ENCODE peak calls at places on chromosomes 11 and 22, in nine cellular contexts. One of them, this sample, is unnamed.

GRCh38 chr11:66910016-66910415 is 48.2 kb downstream of the PC start:
- DNase-seq in stimulated activated CD4-positive, alpha-beta T cell treated with anti-CD3 and anti-CD28 coated beads, Interleukin-1b, Interleukin-23, amount 100 ng/mL, for 4 hours: no peak
- DNase-seq in NCI-H2171 treated with DMSO at 0.1 percent for 48 hours: no peak
- DNase-seq in T-cell: no peak
- DNase-seq in SW 1271: no peak
- DNase-seq in NCI-H1694 treated with DMSO at 0.1 percent for 48 hours: no peak
- DNase-seq in activated naive CD8-positive, alpha-beta T cell treated with anti-CD3 and anti-CD28 coated beads, Interleukin-2, amount 50 U/mL, for 24 hours: no peak
- DNase-seq in NCI-H2107: no peak
- DNase-seq in central memory CD4-positive, alpha-beta T cell: no peak
- DNase-seq in this sample: no peak

GRCh38 chr11:8766043-8766992 is 83.7 kb downstream of the RPL27A start:
- DNase-seq in stimulated activated CD4-positive, alpha-beta T cell treated with anti-CD3 and anti-CD28 coated beads, Interleukin-1b, Interleukin-23, amount 100 ng/mL, for 4 hours: no peak
- DNase-seq in NCI-H2171 treated with DMSO at 0.1 percent for 48 hours: no peak
- DNase-seq in T-cell: no peak
- DNase-seq in SW 1271: no peak
- DNase-seq in NCI-H1694 treated with DMSO at 0.1 percent for 48 hours: no peak
- DNase-seq in activated naive CD8-positive, alpha-beta T cell treated with anti-CD3 and anti-CD28 coated beads, Interleukin-2, amount 50 U/mL, for 24 hours: no peak
- DNase-seq in NCI-H2107: no peak
- DNase-seq in central memory CD4-positive, alpha-beta T cell: no peak
- DNase-seq in this sample: no peak

GRCh38 chr22:35444685-35445399 is 44.9 kb downstream of the MCM5 start:
- DNase-seq in stimulated activated CD4-positive, alpha-beta T cell treated with anti-CD3 and anti-CD28 coated beads, Interleukin-1b, Interleukin-23, amount 100 ng/mL, for 4 hours: no peak
- DNase-seq in NCI-H2171 treated with DMSO at 0.1 percent for 48 hours: no peak
- DNase-seq in T-cell: no peak
- DNase-seq in SW 1271: no peak
- DNase-seq in NCI-H1694 treated with DMSO at 0.1 percent for 48 hours: no peak
- DNase-seq in activated naive CD8-positive, alpha-beta T cell treated with anti-CD3 and anti-CD28 coated beads, Interleukin-2, amount 50 U/mL, for 24 hours: no peak
- DNase-seq in NCI-H2107: no peak
- DNase-seq in central memory CD4-positive, alpha-beta T cell: no peak
- DNase-seq in this sample: no peak

GRCh38 chr22:27999876-28000275 is 80.8 kb upstream of the PITPNB start:
- DNase-seq in stimulated activated CD4-positive, alpha-beta T cell treated with anti-CD3 and anti-CD28 coated beads, Interleukin-1b, Interleukin-23, amount 100 ng/mL, for 4 hours: no peak
- DNase-seq in NCI-H2171 treated with DMSO at 0.1 percent for 48 hours: no peak
- DNase-seq in T-cell: no peak
- DNase-seq in SW 1271: no peak
- DNase-seq in NCI-H1694 treated with DMSO at 0.1 percent for 48 hours: no peak
- DNase-seq in activated naive CD8-positive, alpha-beta T cell treated with anti-CD3 and anti-CD28 coated beads, Interleukin-2, amount 50 U/mL, for 24 hours: no peak
- DNase-seq in NCI-H2107: no peak
- DNase-seq in central memory CD4-positive, alpha-beta T cell: no peak
- DNase-seq in this sample: no peak

GRCh38 chr22:29339381-29340235 is 24.1 kb upstream of the RASL10A start:
- DNase-seq in stimulated activated CD4-positive, alpha-beta T cell treated with anti-CD3 and anti-CD28 coated beads, Interleukin-1b, Interleukin-23, amount 100 ng/mL, for 4 hours: no peak
- DNase-seq in NCI-H2171 treated with DMSO at 0.1 percent for 48 hours: no peak
- DNase-seq in T-cell: no peak
- DNase-seq in SW 1271: no peak
- DNase-seq in NCI-H1694 treated with DMSO at 0.1 percent for 48 hours: no peak
- DNase-seq in activated naive CD8-positive, alpha-beta T cell treated with anti-CD3 and anti-CD28 coated beads, Interleukin-2, amount 50 U/mL, for 24 hours: no peak
- DNase-seq in NCI-H2107: no peak
- DNase-seq in central memory CD4-positive, alpha-beta T cell: no peak
- DNase-seq in this sample: no peak

GRCh38 chr22:36762687-36763260 is 13.1 kb downstream of the IFT27 start:
- DNase-seq in stimulated activated CD4-positive, alpha-beta T cell treated with anti-CD3 and anti-CD28 coated beads, Interleukin-1b, Interleukin-23, amount 100 ng/mL, for 4 hours: no peak
- DNase-seq in NCI-H2171 treated with DMSO at 0.1 percent for 48 hours: no peak
- DNase-seq in T-cell: no peak
- DNase-seq in SW 1271: no peak
- DNase-seq in NCI-H1694 treated with DMSO at 0.1 percent for 48 hours: no peak
- DNase-seq in activated naive CD8-positive, alpha-beta T cell treated with anti-CD3 and anti-CD28 coated beads, Interleukin-2, amount 50 U/mL, for 24 hours: no peak
- DNase-seq in NCI-H2107: no peak
- DNase-seq in central memory CD4-positive, alpha-beta T cell: no peak
- DNase-seq in this sample: no peak

GRCh38 chr11:119671561-119672015 is 57.4 kb downstream of the NECTIN1 start:
- DNase-seq in stimulated activated CD4-positive, alpha-beta T cell treated with anti-CD3 and anti-CD28 coated beads, Interleukin-1b, Interleukin-23, amount 100 ng/mL, for 4 hours: no peak
- DNase-seq in NCI-H2171 treated with DMSO at 0.1 percent for 48 hours: peak
- DNase-seq in T-cell: no peak
- DNase-seq in SW 1271: no peak
- DNase-seq in NCI-H1694 treated with DMSO at 0.1 percent for 48 hours: peak
- DNase-seq in activated naive CD8-positive, alpha-beta T cell treated with anti-CD3 and anti-CD28 coated beads, Interleukin-2, amount 50 U/mL, for 24 hours: no peak
- DNase-seq in NCI-H2107: no peak
- DNase-seq in central memory CD4-positive, alpha-beta T cell: no peak
- DNase-seq in this sample: no peak

GRCh38 chr11:1140642-1141490 is 16.9 kb upstream of the MUC5AC start:
- DNase-seq in stimulated activated CD4-positive, alpha-beta T cell treated with anti-CD3 and anti-CD28 coated beads, Interleukin-1b, Interleukin-23, amount 100 ng/mL, for 4 hours: no peak
- DNase-seq in NCI-H2171 treated with DMSO at 0.1 percent for 48 hours: no peak
- DNase-seq in T-cell: no peak
- DNase-seq in SW 1271: no peak
- DNase-seq in NCI-H1694 treated with DMSO at 0.1 percent for 48 hours: no peak
- DNase-seq in activated naive CD8-positive, alpha-beta T cell treated with anti-CD3 and anti-CD28 coated beads, Interleukin-2, amount 50 U/mL, for 24 hours: no peak
- DNase-seq in NCI-H2107: no peak
- DNase-seq in central memory CD4-positive, alpha-beta T cell: no peak
- DNase-seq in this sample: no peak

GRCh38 chr11:75950141-75950540 is 135.1 kb downstream of the UVRAG start:
- DNase-seq in stimulated activated CD4-positive, alpha-beta T cell treated with anti-CD3 and anti-CD28 coated beads, Interleukin-1b, Interleukin-23, amount 100 ng/mL, for 4 hours: no peak
- DNase-seq in NCI-H2171 treated with DMSO at 0.1 percent for 48 hours: no peak
- DNase-seq in T-cell: no peak
- DNase-seq in SW 1271: no peak
- DNase-seq in NCI-H1694 treated with DMSO at 0.1 percent for 48 hours: no peak
- DNase-seq in activated naive CD8-positive, alpha-beta T cell treated with anti-CD3 and anti-CD28 coated beads, Interleukin-2, amount 50 U/mL, for 24 hours: no peak
- DNase-seq in NCI-H2107: no peak
- DNase-seq in central memory CD4-positive, alpha-beta T cell: no peak
- DNase-seq in this sample: no peak

GRCh38 chr22:27719535-27720227 is 81.9 kb downstream of the MN1 start:
- DNase-seq in stimulated activated CD4-positive, alpha-beta T cell treated with anti-CD3 and anti-CD28 coated beads, Interleukin-1b, Interleukin-23, amount 100 ng/mL, for 4 hours: no peak
- DNase-seq in NCI-H2171 treated with DMSO at 0.1 percent for 48 hours: peak
- DNase-seq in T-cell: no peak
- DNase-seq in SW 1271: no peak
- DNase-seq in NCI-H1694 treated with DMSO at 0.1 percent for 48 hours: peak
- DNase-seq in activated naive CD8-positive, alpha-beta T cell treated with anti-CD3 and anti-CD28 coated beads, Interleukin-2, amount 50 U/mL, for 24 hours: no peak
- DNase-seq in NCI-H2107: no peak
- DNase-seq in central memory CD4-positive, alpha-beta T cell: no peak
- DNase-seq in this sample: no peak

GRCh38 chr11:60396790-60397189 is 531 bp downstream of the MS4A14 start:
- DNase-seq in stimulated activated CD4-positive, alpha-beta T cell treated with anti-CD3 and anti-CD28 coated beads, Interleukin-1b, Interleukin-23, amount 100 ng/mL, for 4 hours: no peak
- DNase-seq in NCI-H2171 treated with DMSO at 0.1 percent for 48 hours: no peak
- DNase-seq in T-cell: no peak
- DNase-seq in SW 1271: no peak
- DNase-seq in NCI-H1694 treated with DMSO at 0.1 percent for 48 hours: no peak
- DNase-seq in activated naive CD8-positive, alpha-beta T cell treated with anti-CD3 and anti-CD28 coated beads, Interleukin-2, amount 50 U/mL, for 24 hours: no peak
- DNase-seq in NCI-H2107: no peak
- DNase-seq in central memory CD4-positive, alpha-beta T cell: no peak
- DNase-seq in this sample: no peak

GRCh38 chr11:78363018-78363619 is 54.5 kb downstream of the GAB2 start:
- DNase-seq in stimulated activated CD4-positive, alpha-beta T cell treated with anti-CD3 and anti-CD28 coated beads, Interleukin-1b, Interleukin-23, amount 100 ng/mL, for 4 hours: no peak
- DNase-seq in NCI-H2171 treated with DMSO at 0.1 percent for 48 hours: no peak
- DNase-seq in T-cell: no peak
- DNase-seq in SW 1271: no peak
- DNase-seq in NCI-H1694 treated with DMSO at 0.1 percent for 48 hours: no peak
- DNase-seq in activated naive CD8-positive, alpha-beta T cell treated with anti-CD3 and anti-CD28 coated beads, Interleukin-2, amount 50 U/mL, for 24 hours: no peak
- DNase-seq in NCI-H2107: no peak
- DNase-seq in central memory CD4-positive, alpha-beta T cell: no peak
- DNase-seq in this sample: no peak

GRCh38 chr11:43852057-43852636 is 28.5 kb upstream of the ALKBH3 start:
- DNase-seq in stimulated activated CD4-positive, alpha-beta T cell treated with anti-CD3 and anti-CD28 coated beads, Interleukin-1b, Interleukin-23, amount 100 ng/mL, for 4 hours: peak
- DNase-seq in NCI-H2171 treated with DMSO at 0.1 percent for 48 hours: peak
- DNase-seq in T-cell: peak
- DNase-seq in SW 1271: peak
- DNase-seq in NCI-H1694 treated with DMSO at 0.1 percent for 48 hours: peak
- DNase-seq in activated naive CD8-positive, alpha-beta T cell treated with anti-CD3 and anti-CD28 coated beads, Interleukin-2, amount 50 U/mL, for 24 hours: peak
- DNase-seq in NCI-H2107: no peak
- DNase-seq in central memory CD4-positive, alpha-beta T cell: peak
- DNase-seq in this sample: peak

GRCh38 chr11:17766590-17766989 is 32.0 kb downstream of the KCNC1 start:
- DNase-seq in stimulated activated CD4-positive, alpha-beta T cell treated with anti-CD3 and anti-CD28 coated beads, Interleukin-1b, Interleukin-23, amount 100 ng/mL, for 4 hours: no peak
- DNase-seq in NCI-H2171 treated with DMSO at 0.1 percent for 48 hours: no peak
- DNase-seq in T-cell: no peak
- DNase-seq in SW 1271: no peak
- DNase-seq in NCI-H1694 treated with DMSO at 0.1 percent for 48 hours: no peak
- DNase-seq in activated naive CD8-positive, alpha-beta T cell treated with anti-CD3 and anti-CD28 coated beads, Interleukin-2, amount 50 U/mL, for 24 hours: no peak
- DNase-seq in NCI-H2107: no peak
- DNase-seq in central memory CD4-positive, alpha-beta T cell: no peak
- DNase-seq in this sample: no peak

GRCh38 chr11:107659310-107659709 is 52.5 kb downstream of the SLN start:
- DNase-seq in stimulated activated CD4-positive, alpha-beta T cell treated with anti-CD3 and anti-CD28 coated beads, Interleukin-1b, Interleukin-23, amount 100 ng/mL, for 4 hours: no peak
- DNase-seq in NCI-H2171 treated with DMSO at 0.1 percent for 48 hours: no peak
- DNase-seq in T-cell: no peak
- DNase-seq in SW 1271: no peak
- DNase-seq in NCI-H1694 treated with DMSO at 0.1 percent for 48 hours: no peak
- DNase-seq in activated naive CD8-positive, alpha-beta T cell treated with anti-CD3 and anti-CD28 coated beads, Interleukin-2, amount 50 U/mL, for 24 hours: no peak
- DNase-seq in NCI-H2107: no peak
- DNase-seq in central memory CD4-positive, alpha-beta T cell: no peak
- DNase-seq in this sample: no peak

GRCh38 chr11:59183768-59184167 is 11.8 kb downstream of the DTX4 start:
- DNase-seq in stimulated activated CD4-positive, alpha-beta T cell treated with anti-CD3 and anti-CD28 coated beads, Interleukin-1b, Interleukin-23, amount 100 ng/mL, for 4 hours: no peak
- DNase-seq in NCI-H2171 treated with DMSO at 0.1 percent for 48 hours: no peak
- DNase-seq in T-cell: no peak
- DNase-seq in SW 1271: no peak
- DNase-seq in NCI-H1694 treated with DMSO at 0.1 percent for 48 hours: no peak
- DNase-seq in activated naive CD8-positive, alpha-beta T cell treated with anti-CD3 and anti-CD28 coated beads, Interleukin-2, amount 50 U/mL, for 24 hours: no peak
- DNase-seq in NCI-H2107: no peak
- DNase-seq in central memory CD4-positive, alpha-beta T cell: no peak
- DNase-seq in this sample: no peak

GRCh38 chr22:49922926-49923325 is 4.5 kb downstream of the CRELD2 start:
- DNase-seq in stimulated activated CD4-positive, alpha-beta T cell treated with anti-CD3 and anti-CD28 coated beads, Interleukin-1b, Interleukin-23, amount 100 ng/mL, for 4 hours: no peak
- DNase-seq in NCI-H2171 treated with DMSO at 0.1 percent for 48 hours: no peak
- DNase-seq in T-cell: no peak
- DNase-seq in SW 1271: no peak
- DNase-seq in NCI-H1694 treated with DMSO at 0.1 percent for 48 hours: no peak
- DNase-seq in activated naive CD8-positive, alpha-beta T cell treated with anti-CD3 and anti-CD28 coated beads, Interleukin-2, amount 50 U/mL, for 24 hours: no peak
- DNase-seq in NCI-H2107: no peak
- DNase-seq in central memory CD4-positive, alpha-beta T cell: no peak
- DNase-seq in this sample: no peak

GRCh38 chr22:37601540-37602442 is 6.8 kb upstream of the GGA1 start:
- DNase-seq in stimulated activated CD4-positive, alpha-beta T cell treated with anti-CD3 and anti-CD28 coated beads, Interleukin-1b, Interleukin-23, amount 100 ng/mL, for 4 hours: no peak
- DNase-seq in NCI-H2171 treated with DMSO at 0.1 percent for 48 hours: no peak
- DNase-seq in T-cell: no peak
- DNase-seq in SW 1271: no peak
- DNase-seq in NCI-H1694 treated with DMSO at 0.1 percent for 48 hours: no peak
- DNase-seq in activated naive CD8-positive, alpha-beta T cell treated with anti-CD3 and anti-CD28 coated beads, Interleukin-2, amount 50 U/mL, for 24 hours: no peak
- DNase-seq in NCI-H2107: no peak
- DNase-seq in central memory CD4-positive, alpha-beta T cell: no peak
- DNase-seq in this sample: no peak

GRCh38 chr11:34613015-34613414 is 7.9 kb upstream of the EHF start:
- DNase-seq in stimulated activated CD4-positive, alpha-beta T cell treated with anti-CD3 and anti-CD28 coated beads, Interleukin-1b, Interleukin-23, amount 100 ng/mL, for 4 hours: no peak
- DNase-seq in NCI-H2171 treated with DMSO at 0.1 percent for 48 hours: no peak
- DNase-seq in T-cell: no peak
- DNase-seq in SW 1271: no peak
- DNase-seq in NCI-H1694 treated with DMSO at 0.1 percent for 48 hours: no peak
- DNase-seq in activated naive CD8-positive, alpha-beta T cell treated with anti-CD3 and anti-CD28 coated beads, Interleukin-2, amount 50 U/mL, for 24 hours: no peak
- DNase-seq in NCI-H2107: no peak
- DNase-seq in central memory CD4-positive, alpha-beta T cell: no peak
- DNase-seq in this sample: no peak

GRCh38 chr11:64763804-64764611 is 4.2 kb upstream of the PYGM start:
- DNase-seq in stimulated activated CD4-positive, alpha-beta T cell treated with anti-CD3 and anti-CD28 coated beads, Interleukin-1b, Interleukin-23, amount 100 ng/mL, for 4 hours: no peak
- DNase-seq in NCI-H2171 treated with DMSO at 0.1 percent for 48 hours: no peak
- DNase-seq in T-cell: peak
- DNase-seq in SW 1271: no peak
- DNase-seq in NCI-H1694 treated with DMSO at 0.1 percent for 48 hours: no peak
- DNase-seq in activated naive CD8-positive, alpha-beta T cell treated with anti-CD3 and anti-CD28 coated beads, Interleukin-2, amount 50 U/mL, for 24 hours: peak
- DNase-seq in NCI-H2107: no peak
- DNase-seq in central memory CD4-positive, alpha-beta T cell: peak
- DNase-seq in this sample: no peak

GRCh38 chr22:39125622-39126021 is 26.9 kb downstream of the CBX7 start:
- DNase-seq in stimulated activated CD4-positive, alpha-beta T cell treated with anti-CD3 and anti-CD28 coated beads, Interleukin-1b, Interleukin-23, amount 100 ng/mL, for 4 hours: no peak
- DNase-seq in NCI-H2171 treated with DMSO at 0.1 percent for 48 hours: no peak
- DNase-seq in T-cell: no peak
- DNase-seq in SW 1271: no peak
- DNase-seq in NCI-H1694 treated with DMSO at 0.1 percent for 48 hours: no peak
- DNase-seq in activated naive CD8-positive, alpha-beta T cell treated with anti-CD3 and anti-CD28 coated beads, Interleukin-2, amount 50 U/mL, for 24 hours: no peak
- DNase-seq in NCI-H2107: no peak
- DNase-seq in central memory CD4-positive, alpha-beta T cell: no peak
- DNase-seq in this sample: no peak

GRCh38 chr11:132171031-132171430 is 800.6 kb downstream of the NTM start:
- DNase-seq in stimulated activated CD4-positive, alpha-beta T cell treated with anti-CD3 and anti-CD28 coated beads, Interleukin-1b, Interleukin-23, amount 100 ng/mL, for 4 hours: no peak
- DNase-seq in NCI-H2171 treated with DMSO at 0.1 percent for 48 hours: no peak
- DNase-seq in T-cell: no peak
- DNase-seq in SW 1271: no peak
- DNase-seq in NCI-H1694 treated with DMSO at 0.1 percent for 48 hours: no peak
- DNase-seq in activated naive CD8-positive, alpha-beta T cell treated with anti-CD3 and anti-CD28 coated beads, Interleukin-2, amount 50 U/mL, for 24 hours: no peak
- DNase-seq in NCI-H2107: no peak
- DNase-seq in central memory CD4-positive, alpha-beta T cell: no peak
- DNase-seq in this sample: no peak

GRCh38 chr11:68461284-68461861 is 821 bp downstream of the PPP6R3 start:
- DNase-seq in stimulated activated CD4-positive, alpha-beta T cell treated with anti-CD3 and anti-CD28 coated beads, Interleukin-1b, Interleukin-23, amount 100 ng/mL, for 4 hours: no peak
- DNase-seq in NCI-H2171 treated with DMSO at 0.1 percent for 48 hours: no peak
- DNase-seq in T-cell: no peak
- DNase-seq in SW 1271: no peak
- DNase-seq in NCI-H1694 treated with DMSO at 0.1 percent for 48 hours: no peak
- DNase-seq in activated naive CD8-positive, alpha-beta T cell treated with anti-CD3 and anti-CD28 coated beads, Interleukin-2, amount 50 U/mL, for 24 hours: no peak
- DNase-seq in NCI-H2107: no peak
- DNase-seq in central memory CD4-positive, alpha-beta T cell: peak
- DNase-seq in this sample: no peak

GRCh38 chr22:38203090-38203810 is 1.5 kb downstream of the MAFF start:
- DNase-seq in stimulated activated CD4-positive, alpha-beta T cell treated with anti-CD3 and anti-CD28 coated beads, Interleukin-1b, Interleukin-23, amount 100 ng/mL, for 4 hours: no peak
- DNase-seq in NCI-H2171 treated with DMSO at 0.1 percent for 48 hours: no peak
- DNase-seq in T-cell: no peak
- DNase-seq in SW 1271: no peak
- DNase-seq in NCI-H1694 treated with DMSO at 0.1 percent for 48 hours: no peak
- DNase-seq in activated naive CD8-positive, alpha-beta T cell treated with anti-CD3 and anti-CD28 coated beads, Interleukin-2, amount 50 U/mL, for 24 hours: peak
- DNase-seq in NCI-H2107: no peak
- DNase-seq in central memory CD4-positive, alpha-beta T cell: peak
- DNase-seq in this sample: no peak

GRCh38 chr11:64117763-64118459 is 48.0 kb downstream of the MACROD1 start:
- DNase-seq in stimulated activated CD4-positive, alpha-beta T cell treated with anti-CD3 and anti-CD28 coated beads, Interleukin-1b, Interleukin-23, amount 100 ng/mL, for 4 hours: no peak
- DNase-seq in NCI-H2171 treated with DMSO at 0.1 percent for 48 hours: no peak
- DNase-seq in T-cell: no peak
- DNase-seq in SW 1271: no peak
- DNase-seq in NCI-H1694 treated with DMSO at 0.1 percent for 48 hours: no peak
- DNase-seq in activated naive CD8-positive, alpha-beta T cell treated with anti-CD3 and anti-CD28 coated beads, Interleukin-2, amount 50 U/mL, for 24 hours: no peak
- DNase-seq in NCI-H2107: no peak
- DNase-seq in central memory CD4-positive, alpha-beta T cell: no peak
- DNase-seq in this sample: no peak

GRCh38 chr11:95764267-95764898 is 25.2 kb downstream of the FAM76B start:
- DNase-seq in stimulated activated CD4-positive, alpha-beta T cell treated with anti-CD3 and anti-CD28 coated beads, Interleukin-1b, Interleukin-23, amount 100 ng/mL, for 4 hours: no peak
- DNase-seq in NCI-H2171 treated with DMSO at 0.1 percent for 48 hours: peak
- DNase-seq in T-cell: no peak
- DNase-seq in SW 1271: peak
- DNase-seq in NCI-H1694 treated with DMSO at 0.1 percent for 48 hours: peak
- DNase-seq in activated naive CD8-positive, alpha-beta T cell treated with anti-CD3 and anti-CD28 coated beads, Interleukin-2, amount 50 U/mL, for 24 hours: no peak
- DNase-seq in NCI-H2107: no peak
- DNase-seq in central memory CD4-positive, alpha-beta T cell: peak
- DNase-seq in this sample: no peak

GRCh38 chr11:128279861-128280260 is 307.5 kb downstream of the ETS1 start:
- DNase-seq in stimulated activated CD4-positive, alpha-beta T cell treated with anti-CD3 and anti-CD28 coated beads, Interleukin-1b, Interleukin-23, amount 100 ng/mL, for 4 hours: no peak
- DNase-seq in NCI-H2171 treated with DMSO at 0.1 percent for 48 hours: no peak
- DNase-seq in T-cell: no peak
- DNase-seq in SW 1271: no peak
- DNase-seq in NCI-H1694 treated with DMSO at 0.1 percent for 48 hours: no peak
- DNase-seq in activated naive CD8-positive, alpha-beta T cell treated with anti-CD3 and anti-CD28 coated beads, Interleukin-2, amount 50 U/mL, for 24 hours: no peak
- DNase-seq in NCI-H2107: no peak
- DNase-seq in central memory CD4-positive, alpha-beta T cell: no peak
- DNase-seq in this sample: no peak

GRCh38 chr22:42803454-42803853 is 53.6 kb downstream of the ARFGAP3 start:
- DNase-seq in stimulated activated CD4-positive, alpha-beta T cell treated with anti-CD3 and anti-CD28 coated beads, Interleukin-1b, Interleukin-23, amount 100 ng/mL, for 4 hours: no peak
- DNase-seq in NCI-H2171 treated with DMSO at 0.1 percent for 48 hours: peak
- DNase-seq in T-cell: no peak
- DNase-seq in SW 1271: no peak
- DNase-seq in NCI-H1694 treated with DMSO at 0.1 percent for 48 hours: peak
- DNase-seq in activated naive CD8-positive, alpha-beta T cell treated with anti-CD3 and anti-CD28 coated beads, Interleukin-2, amount 50 U/mL, for 24 hours: no peak
- DNase-seq in NCI-H2107: no peak
- DNase-seq in central memory CD4-positive, alpha-beta T cell: no peak
- DNase-seq in this sample: no peak

GRCh38 chr11:99066609-99067008 is 45.9 kb downstream of the CNTN5 start:
- DNase-seq in stimulated activated CD4-positive, alpha-beta T cell treated with anti-CD3 and anti-CD28 coated beads, Interleukin-1b, Interleukin-23, amount 100 ng/mL, for 4 hours: no peak
- DNase-seq in NCI-H2171 treated with DMSO at 0.1 percent for 48 hours: no peak
- DNase-seq in T-cell: no peak
- DNase-seq in SW 1271: no peak
- DNase-seq in NCI-H1694 treated with DMSO at 0.1 percent for 48 hours: no peak
- DNase-seq in activated naive CD8-positive, alpha-beta T cell treated with anti-CD3 and anti-CD28 coated beads, Interleukin-2, amount 50 U/mL, for 24 hours: no peak
- DNase-seq in NCI-H2107: no peak
- DNase-seq in central memory CD4-positive, alpha-beta T cell: no peak
- DNase-seq in this sample: no peak

This sample was measured in pulmonary artery endothelial cell.